ENCODE peak calls at places on chromosomes 11 and 22, in six cellular contexts. B is breast epithelium, X is K562, I is stomach, F is transverse colon, G is HepG2. P is an unnamed sample.

GRCh38 chr11:70948855-70949551 is 303.4 kb downstream of the SHANK2 start:
- DNase-seq in B (no peak), X (no peak), I (peak), F (no peak), G (no peak), P (no peak)

GRCh38 chr11:16059332-16059731 is 297.0 kb downstream of the SOX6 start:
- DNase-seq in B (no peak), X (no peak), I (no peak), F (no peak), G (no peak), P (no peak)

GRCh38 chr22:29476116-29476515 is 3.9 kb upstream of the NEFH start:
- DNase-seq in B (no peak), X (no peak), I (no peak), F (no peak), G (no peak), P (no peak)

GRCh38 chr22:29308791-29309262 is 2.4 kb downstream of the GAS2L1 start:
- DNase-seq in B (no peak), X (no peak), I (no peak), F (peak), G (no peak), P (no peak)

GRCh38 chr11:13008625-13009475 is at the start of gene RASSF10:
- DNase-seq in B (peak), X (no peak), I (peak), F (peak), G (no peak), P (peak)

GRCh38 chr22:27754247-27754887 is 47.2 kb downstream of the MN1 start:
- DNase-seq in B (no peak), X (no peak), I (no peak), F (no peak), G (no peak), P (no peak)

GRCh38 chr11:84214557-84214956 is 928.4 kb upstream of the CCDC90B start:
- DNase-seq in B (no peak), X (no peak), I (no peak), F (no peak), G (no peak), P (no peak)

GRCh38 chr22:40289991-40290459 is 56.3 kb upstream of the ADSL start:
- DNase-seq in B (no peak), X (no peak), I (peak), F (peak), G (no peak), P (no peak)

GRCh38 chr11:22130462-22131053 is 62.3 kb upstream of the ANO5 start:
- DNase-seq in B (no peak), X (no peak), I (no peak), F (no peak), G (no peak), P (no peak)

GRCh38 chr11:71184421-71185210 is 67.8 kb downstream of the SHANK2 start:
- DNase-seq in B (peak), X (no peak), I (no peak), F (no peak), G (no peak), P (no peak)

GRCh38 chr11:75031771-75032549 is 43.2 kb downstream of the NEU3 start:
- DNase-seq in B (peak), X (peak), I (peak), F (peak), G (peak), P (peak)

GRCh38 chr11:13551834-13552233 is 56.0 kb upstream of the PTH start:
- DNase-seq in B (no peak), X (no peak), I (no peak), F (no peak), G (no peak), P (no peak)

GRCh38 chr11:11403763-11404725 is 51.0 kb upstream of the CSNK2A3 start:
- DNase-seq in B (no peak), X (no peak), I (no peak), F (no peak), G (no peak), P (no peak)

GRCh38 chr22:23410411-23410810 is 169.7 kb downstream of the IGLL1 start:
- DNase-seq in B (no peak), X (no peak), I (peak), F (no peak), G (no peak), P (no peak)

GRCh38 chr11:121067453-121067852 is 33.6 kb upstream of the TECTA start:
- DNase-seq in B (no peak), X (no peak), I (no peak), F (no peak), G (peak), P (no peak)

GRCh38 chr11:12066799-12067508 is 43.4 kb upstream of the MICAL2 start:
- DNase-seq in B (no peak), X (no peak), I (no peak), F (peak), G (peak), P (no peak)

GRCh38 chr11:74004694-74005615 is 3.9 kb downstream of the UCP3 start:
- DNase-seq in B (no peak), X (peak), I (peak), F (peak), G (no peak), P (no peak)

GRCh38 chr11:110971110-110971509 is 258.9 kb upstream of the ARHGAP20 start:
- DNase-seq in B (no peak), X (no peak), I (no peak), F (no peak), G (no peak), P (no peak)

GRCh38 chr11:135036488-135037297 is 624.7 kb upstream of the B3GAT1 start:
- DNase-seq in B (no peak), X (no peak), I (no peak), F (no peak), G (no peak), P (no peak)

GRCh38 chr11:41110527-41110926 is 348.9 kb downstream of the LRRC4C start:
- DNase-seq in B (no peak), X (no peak), I (no peak), F (no peak), G (no peak), P (no peak)

GRCh38 chr11:111923351-111923788 is 4.7 kb downstream of the C11orf52 start:
- DNase-seq in B (no peak), X (no peak), I (no peak), F (no peak), G (peak), P (no peak)

GRCh38 chr11:4797212-4797611 is 7.0 kb downstream of the OR52R1 start:
- DNase-seq in B (no peak), X (no peak), I (no peak), F (no peak), G (no peak), P (no peak)

GRCh38 chr11:111230122-111230465 is 15.4 kb upstream of the POU2AF2 start:
- DNase-seq in B (no peak), X (no peak), I (no peak), F (no peak), G (no peak), P (no peak)

GRCh38 chr22:29907753-29908515 is 25.0 kb downstream of the MTMR3 start:
- DNase-seq in B (peak), X (peak), I (peak), F (peak), G (peak), P (no peak)

GRCh38 chr22:19522190-19522880 is 1.9 kb downstream of the CLDN5 start:
- DNase-seq in B (no peak), X (peak), I (no peak), F (no peak), G (no peak), P (no peak)

GRCh38 chr11:72378704-72379383 is 55.5 kb downstream of the CLPB start:
- DNase-seq in B (no peak), X (no peak), I (peak), F (peak), G (no peak), P (no peak)

DNA sequence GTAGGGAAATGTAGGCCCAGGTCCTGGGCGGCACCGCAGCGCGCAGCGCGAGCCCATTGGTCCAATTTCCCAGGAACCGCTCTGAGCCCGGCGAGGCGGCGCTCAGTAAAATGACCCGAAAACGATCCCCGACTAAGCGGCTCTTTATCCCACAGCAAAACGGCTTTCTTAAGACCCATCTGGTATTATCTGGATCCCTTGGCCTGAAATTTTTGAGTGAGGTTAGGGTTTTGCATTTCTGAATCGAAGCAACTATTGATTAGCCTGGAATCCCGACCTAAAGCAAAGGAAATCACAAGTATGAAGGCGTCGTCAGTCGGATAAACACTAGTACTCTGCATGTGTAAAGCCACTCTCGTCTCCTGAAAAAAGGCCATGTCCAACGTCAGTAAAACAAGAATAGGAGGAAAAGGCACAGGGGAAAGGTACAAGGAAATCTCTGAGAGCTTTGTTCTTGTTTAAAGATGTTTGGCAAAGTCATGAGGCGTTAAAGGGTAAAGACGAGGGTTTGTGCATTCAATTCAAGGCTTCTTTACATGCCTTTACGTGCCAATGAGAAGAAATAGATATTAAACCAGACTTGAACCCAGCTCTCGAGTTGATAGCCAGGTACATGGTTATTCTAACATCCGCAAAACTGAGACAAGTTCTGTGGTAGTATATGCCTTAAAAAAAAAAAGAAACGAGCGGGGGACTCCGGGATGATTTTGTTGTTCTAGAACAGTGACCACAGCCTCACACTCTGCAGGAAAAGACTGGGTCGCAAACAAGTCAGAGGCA is 564 bp upstream of the CFL1 start:
- DNase-seq in B (no peak), X (no peak), I (no peak), F (no peak), G (no peak), P (no peak)
- TF ChIP-seq POLR2AphosphoS5 in B (no peak), X (peak), I (no peak), F (peak), G (no peak), P (no peak)

GRCh38 chr22:35308480-35308945 is 8.8 kb downstream of the TOM1 start:
- DNase-seq in B (no peak), X (no peak), I (no peak), F (no peak), G (no peak), P (no peak)
- TF ChIP-seq POLR2A in B (no peak), X (no peak), I (no peak), F (no peak), G (no peak), P (no peak)

GRCh38 chr22:41481131-41481830 is 12.4 kb downstream of the ACO2 start:
- DNase-seq in B (peak), X (no peak), I (no peak), F (no peak), G (no peak), P (no peak)
- TF ChIP-seq POLR2AphosphoS5 in B (no peak), X (no peak), I (no peak), F (no peak), G (no peak), P (no peak)

DNA sequence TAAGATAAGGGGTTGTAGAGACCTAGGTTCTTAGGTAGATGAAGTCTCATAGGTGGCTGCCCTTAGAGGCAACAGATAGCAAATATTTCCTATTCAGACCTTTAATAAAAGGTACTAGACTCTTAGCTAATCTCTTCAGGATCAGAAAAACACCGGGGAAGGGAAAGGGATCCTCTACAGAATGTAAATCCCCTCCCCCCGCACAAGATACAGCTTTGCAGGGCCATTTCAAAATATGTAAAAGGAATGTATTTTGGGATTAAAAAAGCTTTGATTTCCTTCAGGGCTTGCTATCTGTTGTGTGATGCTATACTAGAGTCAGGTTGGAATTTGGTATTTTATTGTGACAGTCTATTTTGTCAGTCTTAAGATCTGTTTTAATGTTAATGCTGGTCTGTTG is 113.2 kb downstream of the SWAP70 start:
- DNase-seq in B (no peak), X (no peak), I (no peak), F (no peak), G (no peak), P (no peak)
- TF ChIP-seq POLR2A in B (no peak), X (no peak), I (no peak), F (no peak), G (no peak), P (no peak)

DNA sequence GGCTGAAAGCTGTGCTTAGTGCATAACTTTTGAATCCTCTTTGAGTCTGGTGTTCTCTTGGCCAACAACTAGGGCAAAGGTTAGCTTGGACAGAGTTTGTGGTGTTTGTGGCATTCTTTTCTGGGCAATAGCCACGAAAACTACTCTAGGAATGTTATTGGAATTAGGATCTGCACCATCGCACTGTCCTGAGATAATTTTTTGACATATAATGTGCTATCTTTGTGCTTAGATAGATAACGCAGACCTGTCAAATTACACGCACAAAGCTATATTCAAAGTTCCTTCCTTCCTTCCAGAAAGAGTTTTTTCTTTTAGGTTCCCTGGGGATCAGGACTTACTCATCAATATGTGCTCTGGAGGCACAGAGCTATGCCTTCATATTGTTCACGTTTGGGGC is 166.8 kb upstream of the MTMR2 start:
- DNase-seq in B (no peak), X (no peak), I (no peak), F (no peak), G (peak), P (no peak)
- TF ChIP-seq POLR2AphosphoS5 in B (no peak), X (no peak), I (no peak), F (no peak), G (no peak), P (no peak)

DNA sequence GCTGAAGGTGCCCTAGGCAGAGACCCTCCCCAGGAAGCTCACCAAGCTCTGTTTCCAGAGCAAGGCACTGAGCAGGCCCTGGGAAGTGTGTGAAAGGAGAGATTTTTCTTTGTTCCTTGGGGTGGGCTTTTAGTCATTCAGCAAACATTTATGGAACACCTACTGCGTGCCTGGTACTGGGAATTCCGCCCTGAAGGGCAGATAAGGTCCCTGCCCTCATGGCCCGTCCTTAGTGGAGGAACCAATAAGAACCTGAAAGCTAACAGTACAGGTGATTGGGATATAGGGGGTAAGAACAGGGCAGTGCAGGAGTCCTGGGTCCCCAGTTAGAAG is 3.9 kb downstream of the TMEM134 start:
- DNase-seq in B (no peak), X (no peak), I (peak), F (no peak), G (peak), P (no peak)
- TF ChIP-seq POLR2A in B (no peak), X (no peak), I (no peak), F (no peak), G (no peak), P (no peak)

GRCh38 chr11:65744699-65745042 is 24.1 kb upstream of the RNASEH2C start:
- DNase-seq in B (no peak), X (no peak), I (no peak), F (no peak), G (no peak), P (no peak)
- TF ChIP-seq POLR2AphosphoS5 in B (no peak), X (no peak), I (no peak), F (no peak), G (no peak), P (no peak)

P was measured in GM12891.